ENCODE peak calls at places on chromosomes 11 and 22, in nine cellular contexts. One of them, this sample, is unnamed.

GRCh38 chr11:118670063-118670462 is 9.4 kb downstream of the TREH start:
- DNase-seq in neural progenitor cell: no peak
- DNase-seq in HCT116: no peak
- DNase-seq in PC-3: no peak
- DNase-seq in SK-N-SH: no peak
- DNase-seq in OCI-LY7: no peak
- DNase-seq in hepatocyte: peak
- DNase-seq in MM.1S: no peak
- DNase-seq in GM23338: no peak
- DNase-seq in this sample: no peak

GRCh38 chr22:47139790-47140119 is 377.3 kb downstream of the TBC1D22A start:
- DNase-seq in OCI-LY7: no peak
- DNase-seq in PC-3: no peak
- DNase-seq in MM.1S: no peak
- DNase-seq in neural progenitor cell: no peak
- DNase-seq in GM23338: no peak
- DNase-seq in HCT116: no peak
- DNase-seq in hepatocyte: no peak
- DNase-seq in SK-N-SH: no peak
- DNase-seq in this sample: no peak

GRCh38 chr11:67406969-67407699 is 3.3 kb downstream of the TBC1D10C start:
- DNase-seq in HCT116: no peak
- DNase-seq in PC-3: no peak
- DNase-seq in MM.1S: no peak
- DNase-seq in neural progenitor cell: no peak
- DNase-seq in GM23338: no peak
- DNase-seq in hepatocyte: no peak
- DNase-seq in SK-N-SH: peak
- DNase-seq in OCI-LY7: peak
- DNase-seq in this sample: peak

GRCh38 chr22:40449676-40450035 is 79.3 kb downstream of the SGSM3 start:
- DNase-seq in HCT116: no peak
- DNase-seq in PC-3: no peak
- DNase-seq in hepatocyte: no peak
- DNase-seq in OCI-LY7: no peak
- DNase-seq in GM23338: no peak
- DNase-seq in MM.1S: no peak
- DNase-seq in neural progenitor cell: no peak
- DNase-seq in SK-N-SH: no peak
- DNase-seq in this sample: peak

GRCh38 chr22:47138898-47139789 is 376.7 kb downstream of the TBC1D22A start:
- DNase-seq in OCI-LY7: no peak
- DNase-seq in PC-3: no peak
- DNase-seq in hepatocyte: no peak
- DNase-seq in GM23338: no peak
- DNase-seq in MM.1S: no peak
- DNase-seq in HCT116: no peak
- DNase-seq in neural progenitor cell: no peak
- DNase-seq in SK-N-SH: no peak
- DNase-seq in this sample: no peak

GRCh38 chr11:113664069-113664980 is 41.8 kb downstream of the TMPRSS5 start:
- DNase-seq in HCT116: peak
- DNase-seq in PC-3: peak
- DNase-seq in OCI-LY7: no peak
- DNase-seq in MM.1S: no peak
- DNase-seq in hepatocyte: peak
- DNase-seq in SK-N-SH: no peak
- DNase-seq in neural progenitor cell: no peak
- DNase-seq in GM23338: no peak
- DNase-seq in this sample: peak

GRCh38 chr11:133829566-133829965 is 15.7 kb downstream of the SPATA19 start:
- DNase-seq in OCI-LY7: no peak
- DNase-seq in PC-3: no peak
- DNase-seq in hepatocyte: no peak
- DNase-seq in HCT116: no peak
- DNase-seq in GM23338: no peak
- DNase-seq in neural progenitor cell: no peak
- DNase-seq in SK-N-SH: no peak
- DNase-seq in MM.1S: no peak
- DNase-seq in this sample: no peak

GRCh38 chr11:107857550-107858216 is 904 bp downstream of the SLC35F2 start:
- DNase-seq in hepatocyte: no peak
- DNase-seq in PC-3: no peak
- DNase-seq in GM23338: no peak
- DNase-seq in HCT116: no peak
- DNase-seq in SK-N-SH: no peak
- DNase-seq in MM.1S: peak
- DNase-seq in neural progenitor cell: no peak
- DNase-seq in OCI-LY7: no peak
- DNase-seq in this sample: peak

GRCh38 chr22:40008726-40009125 is 14.0 kb downstream of the FAM83F start:
- DNase-seq in hepatocyte: no peak
- DNase-seq in neural progenitor cell: no peak
- DNase-seq in SK-N-SH: no peak
- DNase-seq in HCT116: no peak
- DNase-seq in MM.1S: no peak
- DNase-seq in PC-3: peak
- DNase-seq in OCI-LY7: no peak
- DNase-seq in GM23338: no peak
- DNase-seq in this sample: no peak

GRCh38 chr22:49011379-49011768 is 816.3 kb downstream of the BRD1 start:
- DNase-seq in MM.1S: no peak
- DNase-seq in HCT116: no peak
- DNase-seq in PC-3: no peak
- DNase-seq in OCI-LY7: no peak
- DNase-seq in SK-N-SH: peak
- DNase-seq in GM23338: no peak
- DNase-seq in hepatocyte: no peak
- DNase-seq in neural progenitor cell: no peak
- DNase-seq in this sample: no peak

GRCh38 chr11:135004495-135004894 is 592.5 kb upstream of the B3GAT1 start:
- DNase-seq in MM.1S: no peak
- DNase-seq in HCT116: no peak
- DNase-seq in PC-3: no peak
- DNase-seq in hepatocyte: no peak
- DNase-seq in neural progenitor cell: no peak
- DNase-seq in OCI-LY7: no peak
- DNase-seq in GM23338: no peak
- DNase-seq in SK-N-SH: peak
- DNase-seq in this sample: no peak

GRCh38 chr11:119361056-119361787 is 14.7 kb upstream of the MFRP start:
- DNase-seq in hepatocyte: peak
- DNase-seq in GM23338: peak
- DNase-seq in SK-N-SH: peak
- DNase-seq in HCT116: peak
- DNase-seq in OCI-LY7: peak
- DNase-seq in neural progenitor cell: peak
- DNase-seq in PC-3: peak
- DNase-seq in MM.1S: peak
- DNase-seq in this sample: peak

GRCh38 chr11:28547395-28547794 is 439.2 kb downstream of the METTL15 start:
- DNase-seq in MM.1S: no peak
- DNase-seq in hepatocyte: no peak
- DNase-seq in HCT116: no peak
- DNase-seq in SK-N-SH: no peak
- DNase-seq in OCI-LY7: no peak
- DNase-seq in PC-3: no peak
- DNase-seq in GM23338: no peak
- DNase-seq in neural progenitor cell: peak
- DNase-seq in this sample: no peak

GRCh38 chr11:98679673-98680072 is 341.1 kb upstream of the CNTN5 start:
- DNase-seq in HCT116: no peak
- DNase-seq in neural progenitor cell: peak
- DNase-seq in MM.1S: no peak
- DNase-seq in OCI-LY7: no peak
- DNase-seq in GM23338: peak
- DNase-seq in SK-N-SH: no peak
- DNase-seq in hepatocyte: no peak
- DNase-seq in PC-3: no peak
- DNase-seq in this sample: no peak

GRCh38 chr11:28346209-28346608 is 238.0 kb downstream of the METTL15 start:
- DNase-seq in MM.1S: no peak
- DNase-seq in SK-N-SH: no peak
- DNase-seq in OCI-LY7: no peak
- DNase-seq in PC-3: peak
- DNase-seq in hepatocyte: no peak
- DNase-seq in HCT116: no peak
- DNase-seq in GM23338: no peak
- DNase-seq in neural progenitor cell: no peak
- DNase-seq in this sample: peak

GRCh38 chr22:22848364-22848866 is 39.2 kb upstream of the IGLL5 start:
- DNase-seq in GM23338: peak
- DNase-seq in neural progenitor cell: peak
- DNase-seq in MM.1S: peak
- DNase-seq in HCT116: peak
- DNase-seq in PC-3: peak
- DNase-seq in OCI-LY7: peak
- DNase-seq in hepatocyte: peak
- DNase-seq in SK-N-SH: peak
- DNase-seq in this sample: peak

DNA sequence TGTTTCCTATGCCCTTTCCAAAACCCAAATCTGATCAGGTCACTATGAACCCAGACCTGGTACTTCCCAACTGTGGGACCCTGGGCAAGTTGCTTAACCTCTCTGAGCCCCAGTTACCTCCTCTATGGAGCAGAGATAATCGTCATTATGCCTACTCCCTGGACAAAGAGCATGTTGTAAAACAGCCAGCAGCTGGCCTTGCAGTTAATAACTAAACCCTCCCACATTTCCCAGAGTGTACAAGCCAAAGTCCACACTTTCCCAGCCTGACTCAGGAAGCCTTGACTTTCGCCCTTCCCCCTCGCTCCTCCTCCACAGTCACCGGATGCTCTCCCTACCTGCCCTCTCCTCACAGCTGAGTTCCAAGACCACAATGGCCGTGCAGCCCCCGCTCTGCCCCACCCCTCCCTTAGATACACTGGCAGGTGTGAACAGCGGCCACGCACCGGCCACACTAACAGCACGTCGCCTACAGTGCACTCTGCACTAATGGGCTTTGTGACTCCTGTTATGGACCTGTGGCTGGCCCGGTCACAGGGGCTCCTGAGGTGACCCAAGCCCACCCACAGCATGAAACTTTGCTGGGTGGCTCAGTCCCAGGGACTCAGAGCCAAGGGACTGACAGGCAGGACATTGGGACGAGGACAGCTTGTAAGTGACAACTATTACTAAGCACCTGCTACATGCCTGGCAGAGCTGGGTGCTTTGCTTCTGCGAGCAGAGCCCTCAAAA is 15.6 kb upstream of the MFNG start:
- DNase-seq in neural progenitor cell: no peak
- DNase-seq in GM23338: no peak
- DNase-seq in HCT116: no peak
- DNase-seq in PC-3: peak
- DNase-seq in OCI-LY7: no peak
- DNase-seq in hepatocyte: peak
- DNase-seq in MM.1S: no peak
- DNase-seq in SK-N-SH: no peak
- DNase-seq in this sample: peak
- TF ChIP-seq EZH2phosphoT487 in neural progenitor cell: no peak
- TF ChIP-seq EZH2phosphoT487 in GM23338: no peak
- TF ChIP-seq EZH2phosphoT487 in HCT116: no peak
- TF ChIP-seq EZH2phosphoT487 in PC-3: no peak
- TF ChIP-seq EZH2phosphoT487 in OCI-LY7: no peak
- TF ChIP-seq EZH2phosphoT487 in hepatocyte: no peak
- TF ChIP-seq EZH2phosphoT487 in MM.1S: no peak
- TF ChIP-seq EZH2phosphoT487 in SK-N-SH: no peak
- TF ChIP-seq EZH2phosphoT487 in this sample: no peak

DNA sequence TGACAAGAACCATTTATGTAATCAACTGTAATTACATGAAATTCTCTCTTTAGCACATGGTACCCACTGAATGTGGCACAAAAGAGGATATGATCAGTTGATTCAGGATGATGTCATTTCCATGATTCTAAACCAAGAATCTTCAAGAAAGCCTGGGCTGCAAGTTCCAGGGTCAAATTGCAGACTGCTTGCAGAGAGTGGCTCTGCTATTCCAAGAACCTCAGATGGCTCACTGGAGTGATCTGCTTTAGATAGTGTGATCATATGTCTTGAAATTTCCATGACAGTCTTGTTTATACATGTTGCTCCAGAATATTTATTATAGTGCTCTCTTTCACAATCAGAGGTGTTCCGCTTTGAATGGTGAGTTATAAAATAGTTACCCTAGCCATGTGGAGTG is 188.2 kb downstream of the ETS1 start:
- DNase-seq in MM.1S: no peak
- DNase-seq in HCT116: no peak
- DNase-seq in hepatocyte: peak
- DNase-seq in PC-3: peak
- DNase-seq in neural progenitor cell: no peak
- DNase-seq in OCI-LY7: peak
- DNase-seq in GM23338: no peak
- DNase-seq in SK-N-SH: no peak
- DNase-seq in this sample: peak
- TF ChIP-seq EZH2phosphoT487 in MM.1S: no peak
- TF ChIP-seq EZH2phosphoT487 in HCT116: no peak
- TF ChIP-seq EZH2phosphoT487 in hepatocyte: no peak
- TF ChIP-seq EZH2phosphoT487 in PC-3: no peak
- TF ChIP-seq EZH2phosphoT487 in neural progenitor cell: no peak
- TF ChIP-seq EZH2phosphoT487 in OCI-LY7: no peak
- TF ChIP-seq EZH2phosphoT487 in GM23338: no peak
- TF ChIP-seq EZH2phosphoT487 in SK-N-SH: no peak
- TF ChIP-seq EZH2phosphoT487 in this sample: no peak

DNA sequence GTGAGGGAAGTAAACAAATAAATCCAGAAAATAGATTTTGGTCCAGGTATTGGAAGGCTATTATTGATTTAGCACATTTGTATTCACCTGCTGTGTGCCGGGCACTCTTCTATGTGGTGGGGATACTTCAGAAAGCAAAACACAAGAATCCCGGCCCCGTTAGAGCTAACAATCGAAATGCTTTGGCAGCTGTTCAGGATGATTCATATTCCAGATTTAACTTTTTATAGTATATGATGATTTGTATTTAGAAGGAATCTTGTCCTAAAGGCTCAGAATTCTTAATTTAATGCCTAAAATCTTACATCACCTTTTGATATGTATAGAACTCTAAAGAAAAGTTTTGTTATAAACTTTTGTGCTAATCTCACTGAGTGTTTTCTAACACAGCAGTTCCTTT is 28.0 kb downstream of the ZC3H12C start:
- DNase-seq in neural progenitor cell: no peak
- DNase-seq in MM.1S: no peak
- DNase-seq in GM23338: no peak
- DNase-seq in SK-N-SH: no peak
- DNase-seq in OCI-LY7: no peak
- DNase-seq in hepatocyte: no peak
- DNase-seq in HCT116: no peak
- DNase-seq in PC-3: peak
- DNase-seq in this sample: peak
- TF ChIP-seq EZH2phosphoT487 in neural progenitor cell: no peak
- TF ChIP-seq EZH2phosphoT487 in MM.1S: no peak
- TF ChIP-seq EZH2phosphoT487 in GM23338: no peak
- TF ChIP-seq EZH2phosphoT487 in SK-N-SH: no peak
- TF ChIP-seq EZH2phosphoT487 in OCI-LY7: no peak
- TF ChIP-seq EZH2phosphoT487 in hepatocyte: no peak
- TF ChIP-seq EZH2phosphoT487 in HCT116: no peak
- TF ChIP-seq EZH2phosphoT487 in PC-3: no peak
- TF ChIP-seq EZH2phosphoT487 in this sample: no peak

DNA sequence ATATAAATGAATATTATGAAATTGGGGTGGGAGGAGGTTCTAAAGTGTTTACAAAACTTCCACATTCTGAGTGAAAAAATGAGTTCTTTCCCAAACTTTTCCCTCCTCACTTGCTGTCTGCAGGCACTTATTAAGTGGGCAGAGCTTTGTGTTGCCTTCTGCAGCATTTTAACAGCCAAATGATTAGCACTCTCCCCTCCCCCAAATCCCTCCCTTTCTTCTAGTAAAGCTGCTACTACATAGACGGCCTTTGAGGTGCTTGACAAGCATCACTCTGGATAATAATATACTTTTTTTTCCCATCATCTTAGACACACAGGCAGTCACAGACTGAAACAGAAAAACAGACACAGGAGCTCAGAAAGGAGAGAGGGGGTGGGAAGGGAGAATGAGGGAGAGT is 493.5 kb downstream of the DLG2 start:
- DNase-seq in HCT116: no peak
- DNase-seq in GM23338: peak
- DNase-seq in neural progenitor cell: peak
- DNase-seq in MM.1S: no peak
- DNase-seq in SK-N-SH: no peak
- DNase-seq in hepatocyte: no peak
- DNase-seq in PC-3: no peak
- DNase-seq in OCI-LY7: no peak
- DNase-seq in this sample: no peak
- TF ChIP-seq EZH2phosphoT487 in HCT116: no peak
- TF ChIP-seq EZH2phosphoT487 in GM23338: no peak
- TF ChIP-seq EZH2phosphoT487 in neural progenitor cell: no peak
- TF ChIP-seq EZH2phosphoT487 in MM.1S: no peak
- TF ChIP-seq EZH2phosphoT487 in SK-N-SH: no peak
- TF ChIP-seq EZH2phosphoT487 in hepatocyte: no peak
- TF ChIP-seq EZH2phosphoT487 in PC-3: no peak
- TF ChIP-seq EZH2phosphoT487 in OCI-LY7: no peak
- TF ChIP-seq EZH2phosphoT487 in this sample: no peak

This sample was measured in GM23248.